ENCODE peak calls at places on chromosomes 6 and 20, in six cellular contexts. One of them, this sample, is unnamed.

GRCh38 chr6:141169419-141169818 is 963.3 kb upstream of the GJE1 start:
- DNase-seq in IMR-90: peak; percentile 77
- DNase-seq in heart left ventricle: no peak
- DNase-seq in hepatocyte: no peak
- DNase-seq in psoas muscle: no peak
- DNase-seq in stomach: no peak
- DNase-seq in this sample: no peak

GRCh38 chr20:62831361-62831788 is 14.5 kb downstream of the COL9A3 start:
- DNase-seq in IMR-90: no peak
- DNase-seq in hepatocyte: no peak
- DNase-seq in psoas muscle: peak; percentile 39
- DNase-seq in heart left ventricle: peak; percentile 36
- DNase-seq in stomach: peak; percentile 84
- DNase-seq in this sample: no peak

GRCh38 chr6:13488015-13488895 is 855 bp upstream of the GFOD1 start:
- DNase-seq in heart left ventricle: peak; percentile 77
- DNase-seq in IMR-90: peak; percentile 40
- DNase-seq in hepatocyte: peak; percentile 40
- DNase-seq in stomach: peak; percentile 47
- DNase-seq in psoas muscle: peak; percentile 78
- DNase-seq in this sample: peak; percentile 74

GRCh38 chr6:9890893-9891292 is 524.0 kb downstream of the TFAP2A start:
- DNase-seq in IMR-90: no peak
- DNase-seq in stomach: no peak
- DNase-seq in heart left ventricle: no peak
- DNase-seq in hepatocyte: no peak
- DNase-seq in psoas muscle: no peak
- DNase-seq in this sample: no peak

GRCh38 chr20:38873050-38873581 is 53.1 kb upstream of the FAM83D start:
- DNase-seq in IMR-90: no peak
- DNase-seq in hepatocyte: no peak
- DNase-seq in heart left ventricle: no peak
- DNase-seq in stomach: no peak
- DNase-seq in psoas muscle: no peak
- DNase-seq in this sample: no peak

GRCh38 chr6:16576391-16577368 is 184.6 kb downstream of the ATXN1 start:
- DNase-seq in stomach: no peak
- DNase-seq in heart left ventricle: no peak
- DNase-seq in IMR-90: no peak
- DNase-seq in psoas muscle: no peak
- DNase-seq in hepatocyte: no peak
- DNase-seq in this sample: no peak

GRCh38 chr6:7262746-7263335 is 50.2 kb downstream of the SSR1 start:
- DNase-seq in hepatocyte: no peak
- DNase-seq in stomach: no peak
- DNase-seq in heart left ventricle: peak; percentile 24
- DNase-seq in psoas muscle: no peak
- DNase-seq in IMR-90: no peak
- DNase-seq in this sample: no peak

GRCh38 chr6:99129835-99130234 is 182.1 kb upstream of the FBXL4 start:
- DNase-seq in heart left ventricle: no peak
- DNase-seq in IMR-90: no peak
- DNase-seq in stomach: no peak
- DNase-seq in hepatocyte: no peak
- DNase-seq in psoas muscle: no peak
- DNase-seq in this sample: no peak

GRCh38 chr6:98845201-98846020 is 11.0 kb downstream of the POU3F2 start:
- DNase-seq in IMR-90: peak; percentile 78
- DNase-seq in hepatocyte: peak; percentile 90
- DNase-seq in psoas muscle: peak; percentile 79
- DNase-seq in heart left ventricle: peak; percentile 81
- DNase-seq in stomach: peak; percentile 74
- DNase-seq in this sample: peak; percentile 83

GRCh38 chr6:43009124-43009523 is 4.6 kb downstream of the MEA1 start:
- DNase-seq in psoas muscle: peak; percentile 68
- DNase-seq in IMR-90: peak; percentile 27
- DNase-seq in hepatocyte: peak; percentile 63
- DNase-seq in heart left ventricle: no peak
- DNase-seq in stomach: peak; percentile 34
- DNase-seq in this sample: no peak

GRCh38 chr6:168120390-168121307 is 41.6 kb upstream of the FRMD1 start:
- DNase-seq in psoas muscle: peak; percentile 18
- DNase-seq in hepatocyte: no peak
- DNase-seq in heart left ventricle: no peak
- DNase-seq in stomach: no peak
- DNase-seq in IMR-90: no peak
- DNase-seq in this sample: no peak

GRCh38 chr6:56708810-56709597 is 66.3 kb upstream of the DST start:
- DNase-seq in hepatocyte: peak; percentile 78
- DNase-seq in psoas muscle: no peak
- DNase-seq in IMR-90: peak; percentile 76
- DNase-seq in stomach: no peak
- DNase-seq in heart left ventricle: no peak
- DNase-seq in this sample: no peak

GRCh38 chr6:157186785-157187181 is 136.5 kb downstream of the TMEM242 start:
- DNase-seq in IMR-90: no peak
- DNase-seq in heart left ventricle: no peak
- DNase-seq in stomach: no peak
- DNase-seq in hepatocyte: no peak
- DNase-seq in psoas muscle: no peak
- DNase-seq in this sample: no peak

GRCh38 chr6:160962835-160963623 is 28.5 kb upstream of the MAP3K4 start:
- DNase-seq in IMR-90: no peak
- DNase-seq in hepatocyte: no peak
- DNase-seq in psoas muscle: no peak
- DNase-seq in heart left ventricle: no peak
- DNase-seq in stomach: no peak
- DNase-seq in this sample: no peak

GRCh38 chr6:110068592-110068967 is 90.5 kb downstream of the GPR6 start:
- DNase-seq in IMR-90: no peak
- DNase-seq in hepatocyte: no peak
- DNase-seq in heart left ventricle: no peak
- DNase-seq in stomach: no peak
- DNase-seq in psoas muscle: no peak
- DNase-seq in this sample: no peak

GRCh38 chr6:103011605-103012004 is 1618.1 kb downstream of the GRIK2 start:
- DNase-seq in stomach: no peak
- DNase-seq in hepatocyte: no peak
- DNase-seq in heart left ventricle: no peak
- DNase-seq in IMR-90: no peak
- DNase-seq in psoas muscle: no peak
- DNase-seq in this sample: no peak

GRCh38 chr6:91079939-91080338 is 493.1 kb upstream of the MAP3K7 start:
- DNase-seq in psoas muscle: no peak
- DNase-seq in stomach: no peak
- DNase-seq in IMR-90: no peak
- DNase-seq in hepatocyte: peak; percentile 17
- DNase-seq in heart left ventricle: no peak
- DNase-seq in this sample: no peak

GRCh38 chr20:22379472-22379871 is 204.9 kb downstream of the FOXA2 start:
- DNase-seq in hepatocyte: no peak
- DNase-seq in psoas muscle: no peak
- DNase-seq in heart left ventricle: no peak
- DNase-seq in stomach: no peak
- DNase-seq in IMR-90: no peak
- DNase-seq in this sample: no peak

GRCh38 chr20:34566978-34567884 is 8.7 kb downstream of the MAP1LC3A start:
- DNase-seq in hepatocyte: no peak
- DNase-seq in heart left ventricle: no peak
- DNase-seq in stomach: no peak
- DNase-seq in psoas muscle: no peak
- DNase-seq in IMR-90: no peak
- DNase-seq in this sample: no peak

GRCh38 chr6:35014786-35015185 is 125.7 kb downstream of the ANKS1A start:
- DNase-seq in heart left ventricle: no peak
- DNase-seq in hepatocyte: no peak
- DNase-seq in IMR-90: peak; percentile 78
- DNase-seq in stomach: no peak
- DNase-seq in psoas muscle: no peak
- DNase-seq in this sample: no peak

GRCh38 chr20:8721098-8721497 is 347.8 kb upstream of the PLCB4 start:
- DNase-seq in stomach: peak; percentile 39
- DNase-seq in IMR-90: peak; percentile 67
- DNase-seq in hepatocyte: peak; percentile 73
- DNase-seq in psoas muscle: no peak
- DNase-seq in heart left ventricle: no peak
- DNase-seq in this sample: no peak

GRCh38 chr6:109102762-109103161 is 7.5 kb downstream of the CEP57L1 start:
- DNase-seq in heart left ventricle: no peak
- DNase-seq in stomach: no peak
- DNase-seq in psoas muscle: no peak
- DNase-seq in IMR-90: no peak
- DNase-seq in hepatocyte: no peak
- DNase-seq in this sample: no peak

GRCh38 chr20:12318043-12318442 is 400.4 kb downstream of the BTBD3 start:
- DNase-seq in heart left ventricle: no peak
- DNase-seq in hepatocyte: no peak
- DNase-seq in IMR-90: no peak
- DNase-seq in psoas muscle: no peak
- DNase-seq in stomach: no peak
- DNase-seq in this sample: no peak

GRCh38 chr6:15546591-15546990 is 116.2 kb downstream of the DTNBP1 start:
- DNase-seq in IMR-90: no peak
- DNase-seq in heart left ventricle: no peak
- DNase-seq in psoas muscle: no peak
- DNase-seq in hepatocyte: no peak
- DNase-seq in stomach: no peak
- DNase-seq in this sample: no peak

GRCh38 chr6:40293824-40294188 is 293.4 kb downstream of the LRFN2 start:
- DNase-seq in IMR-90: no peak
- DNase-seq in psoas muscle: no peak
- DNase-seq in heart left ventricle: no peak
- DNase-seq in hepatocyte: no peak
- DNase-seq in stomach: no peak
- DNase-seq in this sample: no peak

GRCh38 chr20:61260905-61261304 is 8.8 kb downstream of the CDH4 start:
- DNase-seq in heart left ventricle: no peak
- DNase-seq in psoas muscle: no peak
- DNase-seq in hepatocyte: no peak
- DNase-seq in stomach: no peak
- DNase-seq in IMR-90: no peak
- DNase-seq in this sample: no peak
- TF ChIP-seq CTCF in heart left ventricle: no peak
- TF ChIP-seq CTCF in psoas muscle: no peak
- TF ChIP-seq CTCF in hepatocyte: peak; percentile 13
- TF ChIP-seq CTCF in stomach: no peak
- TF ChIP-seq CTCF in IMR-90: no peak
- TF ChIP-seq CTCF in this sample: no peak

GRCh38 chr6:101404767-101405166 is 11.3 kb downstream of the GRIK2 start:
- DNase-seq in psoas muscle: no peak
- DNase-seq in heart left ventricle: no peak
- DNase-seq in hepatocyte: no peak
- DNase-seq in stomach: no peak
- DNase-seq in IMR-90: no peak
- DNase-seq in this sample: no peak

GRCh38 chr6:101400341-101400740 is 6.8 kb downstream of the GRIK2 start:
- DNase-seq in psoas muscle: no peak
- DNase-seq in hepatocyte: no peak
- DNase-seq in heart left ventricle: no peak
- DNase-seq in stomach: no peak
- DNase-seq in IMR-90: no peak
- DNase-seq in this sample: no peak

GRCh38 chr6:101401792-101402617 is 8.5 kb downstream of the GRIK2 start:
- DNase-seq in stomach: no peak
- DNase-seq in psoas muscle: no peak
- DNase-seq in heart left ventricle: peak; percentile 62
- DNase-seq in IMR-90: peak; percentile 46
- DNase-seq in hepatocyte: peak; percentile 40
- DNase-seq in this sample: peak; percentile 55

GRCh38 chr6:101403566-101403965 is 10.1 kb downstream of the GRIK2 start:
- DNase-seq in hepatocyte: peak; percentile 10
- DNase-seq in psoas muscle: no peak
- DNase-seq in heart left ventricle: no peak
- DNase-seq in stomach: no peak
- DNase-seq in IMR-90: peak; percentile 21
- DNase-seq in this sample: no peak

DNA sequence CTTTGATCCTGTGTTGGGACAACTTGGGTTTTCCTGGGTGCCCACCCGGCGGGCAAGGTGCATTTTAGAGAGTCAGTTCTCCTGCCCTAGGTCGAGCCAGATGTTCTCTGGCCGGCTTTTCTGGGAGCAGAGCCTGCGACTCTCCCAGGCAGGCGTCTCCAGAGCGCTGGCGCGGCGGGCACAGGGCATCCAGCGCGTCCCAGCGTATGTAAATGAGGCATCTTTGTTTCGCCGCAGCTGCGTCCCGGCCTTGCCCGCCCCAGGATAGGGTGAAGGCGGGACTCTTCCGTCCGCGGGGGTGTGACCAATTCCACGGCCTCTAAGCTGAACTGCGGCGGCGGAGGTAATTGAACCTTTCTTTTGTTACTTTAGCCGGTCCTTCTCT is 9.1 kb downstream of the GRIK2 start:
- DNase-seq in heart left ventricle: peak; percentile 58
- DNase-seq in IMR-90: no peak
- DNase-seq in hepatocyte: peak; percentile 23
- DNase-seq in stomach: no peak
- DNase-seq in psoas muscle: peak; percentile 36
- DNase-seq in this sample: peak; percentile 46
- H3K4me3 ChIP-seq in heart left ventricle: peak overlapping the region; percentile 39
- H3K4me3 ChIP-seq in IMR-90: peak overlapping the region; percentile 54
- H3K4me3 ChIP-seq in hepatocyte: peak overlapping the region; percentile 5
- H3K4me3 ChIP-seq in stomach: no peak overlapping the region
- H3K4me3 ChIP-seq in psoas muscle: no peak overlapping the region
- H3K4me3 ChIP-seq in this sample: no peak overlapping the region

DNA sequence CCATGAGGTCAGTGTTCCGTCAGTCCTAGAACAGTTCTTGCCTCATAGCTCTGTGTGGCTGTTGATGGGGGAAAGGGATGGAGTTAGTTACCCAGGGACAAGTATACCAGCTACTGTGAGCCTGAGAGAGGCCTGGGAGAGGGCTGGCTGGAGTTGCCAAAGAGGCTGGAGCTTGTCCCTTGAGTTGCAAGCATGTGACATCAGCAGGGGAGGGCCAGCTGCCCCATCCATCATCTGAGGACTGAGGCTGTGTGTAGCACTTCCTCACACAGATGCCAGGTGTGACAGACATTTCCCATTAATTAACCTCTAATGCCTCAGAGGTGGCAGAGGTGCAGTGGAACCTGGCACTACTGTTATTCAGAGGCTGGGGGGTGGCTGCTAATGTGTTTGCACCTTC is 131.6 kb downstream of the PHACTR3 start:
- DNase-seq in IMR-90: no peak
- DNase-seq in psoas muscle: no peak
- DNase-seq in hepatocyte: no peak
- DNase-seq in heart left ventricle: no peak
- DNase-seq in stomach: no peak
- DNase-seq in this sample: peak; percentile 42
- H3K27me3 ChIP-seq in IMR-90: no peaks in the 10 kb centered on the region
- H3K27me3 ChIP-seq in psoas muscle: no peaks in the 10 kb centered on the region
- H3K27me3 ChIP-seq in hepatocyte: no peaks in the 10 kb centered on the region
- H3K27me3 ChIP-seq in heart left ventricle: peaks cover 49% of the 10 kb centered on the region
- H3K27me3 ChIP-seq in stomach: peaks cover 8% of the 10 kb centered on the region
- H3K27me3 ChIP-seq in this sample: peaks cover 12% of the 10 kb centered on the region

DNA sequence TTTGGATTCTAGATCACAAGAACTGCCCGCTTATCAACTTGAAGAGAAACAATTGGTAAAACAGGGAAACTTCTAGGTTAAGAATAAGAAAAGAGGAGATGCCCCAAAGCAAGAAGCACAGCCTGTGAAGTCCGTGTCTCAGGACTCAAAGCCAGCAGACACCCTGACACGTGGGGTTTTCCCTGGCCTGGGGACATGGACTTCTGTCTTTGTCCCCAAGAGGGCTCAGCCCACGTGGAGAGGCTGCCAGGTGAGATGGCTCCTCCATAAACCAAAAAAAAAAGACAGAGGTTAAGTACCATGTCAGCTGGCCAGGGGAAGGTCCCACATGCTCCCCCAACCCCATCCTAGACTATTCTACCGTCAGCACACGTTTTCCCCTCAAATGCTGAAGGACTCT is 9.9 kb downstream of the SERPINB6 start:
- DNase-seq in hepatocyte: no peak
- DNase-seq in heart left ventricle: no peak
- DNase-seq in IMR-90: no peak
- DNase-seq in psoas muscle: no peak
- DNase-seq in stomach: no peak
- DNase-seq in this sample: no peak
- TF ChIP-seq CTCF in hepatocyte: no peak
- TF ChIP-seq CTCF in heart left ventricle: no peak
- TF ChIP-seq CTCF in IMR-90: no peak
- TF ChIP-seq CTCF in psoas muscle: no peak
- TF ChIP-seq CTCF in stomach: no peak
- TF ChIP-seq CTCF in this sample: no peak

This sample was measured in upper lobe of right lung.